ENCODE peak calls at places on chromosomes 4 and X, in seven cellular contexts. F is SK-N-SH, X is K562, N is HCT116, U is HepG2, Z is GM12878, S is H1. P is an unnamed sample.

GRCh38 chr4:130479020-130479419 is 1383.1 kb downstream of the C4orf33 start:
- DNase-seq in F (no peak), X (no peak), N (no peak), U (no peak), Z (no peak), S (no peak), P (no peak)

GRCh38 chr4:67700119-67700873 is 659 bp downstream of the UBA6 start:
- DNase-seq in F (peak), X (peak), N (no peak), U (no peak), Z (no peak), S (no peak), P (no peak)

GRCh38 chr4:148831945-148832344 is 389.7 kb upstream of the NR3C2 start:
- DNase-seq in F (no peak), X (no peak), N (peak), U (no peak), Z (no peak), S (no peak), P (no peak)

GRCh38 chr4:63459329-63459728 is 949.9 kb downstream of the TECRL start:
- DNase-seq in F (no peak), X (no peak), N (no peak), U (no peak), Z (peak), S (no peak), P (no peak)

GRCh38 chr4:142519342-142519741 is 326.8 kb downstream of the INPP4B start:
- DNase-seq in F (peak), X (no peak), N (no peak), U (no peak), Z (no peak), S (no peak), P (no peak)

GRCh38 chr4:74203467-74203866 is 45.5 kb downstream of the MTHFD2L start:
- DNase-seq in F (no peak), X (no peak), N (no peak), U (no peak), Z (no peak), S (no peak), P (no peak)

GRCh38 chr4:46266106-46266505 is 123.8 kb downstream of the GABRA2 start:
- DNase-seq in F (no peak), X (no peak), N (no peak), U (no peak), Z (no peak), S (no peak), P (no peak)

GRCh38 chr4:60296381-60296780 is 903.7 kb upstream of the ADGRL3 start:
- DNase-seq in F (no peak), X (no peak), N (no peak), U (no peak), Z (no peak), S (no peak), P (no peak)

GRCh38 chr4:147829401-147830101 is 97.7 kb downstream of the ARHGAP10 start:
- DNase-seq in F (no peak), X (no peak), N (no peak), U (no peak), Z (no peak), S (no peak), P (no peak)

GRCh38 chr4:121824950-121825349 is 1.3 kb upstream of the CCNA2 start:
- DNase-seq in F (no peak), X (no peak), N (no peak), U (no peak), Z (no peak), S (no peak), P (no peak)

GRCh38 chrX:3550871-3551270 is 162.6 kb downstream of the PRKX start:
- DNase-seq in F (no peak), X (no peak), N (no peak), U (no peak), Z (no peak), S (no peak), P (no peak)

GRCh38 chrX:11189097-11189496 is 78.0 kb downstream of the HCCS start:
- DNase-seq in F (no peak), X (no peak), N (no peak), U (no peak), Z (no peak), S (no peak), P (no peak)
- TF ChIP-seq CTCF in F (no peak), X (no peak), N (no peak), U (no peak), Z (no peak), S (no peak), P (no peak)

DNA sequence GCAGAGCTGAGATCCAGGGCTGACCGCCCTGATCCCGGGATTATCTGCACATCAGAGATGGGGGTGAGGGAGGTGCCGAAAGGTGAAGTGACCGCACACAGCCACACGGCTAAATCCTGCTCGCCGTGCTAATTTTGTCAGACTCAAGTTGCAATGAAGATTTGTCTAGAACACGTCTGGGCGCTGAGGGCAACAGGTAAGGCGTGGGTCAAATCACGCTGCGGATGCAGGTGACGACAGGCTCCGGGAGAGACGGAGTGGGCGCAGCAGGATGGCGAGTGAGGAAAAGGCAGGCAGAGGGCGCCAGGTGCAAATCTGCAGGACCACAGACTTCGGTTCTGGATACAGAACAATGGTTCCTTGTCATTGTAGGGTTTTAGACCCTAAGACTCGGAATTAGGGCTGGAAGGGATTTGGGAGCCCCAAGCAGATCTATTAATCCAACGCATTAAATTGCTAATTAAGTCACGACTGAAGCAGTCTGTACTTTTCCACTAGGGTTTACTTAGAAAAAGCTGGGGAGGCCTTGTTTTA is 1.9 kb upstream of the TBC1D14 start:
- DNase-seq in F (peak), X (no peak), N (peak), U (no peak), Z (no peak), S (no peak), P (no peak)
- TF ChIP-seq SIN3A in F (no peak), X (no peak), N (no peak), U (no peak), Z (no peak), S (no peak), P (no peak)

GRCh38 chrX:33183366-33183765 is 28.0 kb downstream of the DMD start:
- DNase-seq in F (peak), X (no peak), N (no peak), U (no peak), Z (no peak), S (no peak), P (no peak)
- H3K27ac ChIP-seq in F (no peak), X (no peak), N (no peak), U (no peak), Z (no peak), S (no peak), P (no peak)

GRCh38 chr4:37667197-37668100 is 18.7 kb downstream of the RELL1 start:
- DNase-seq in F (no peak), X (no peak), N (no peak), U (no peak), Z (no peak), S (no peak), P (no peak)
- TF ChIP-seq CTCF in F (no peak), X (no peak), N (no peak), U (no peak), Z (no peak), S (no peak), P (no peak)

GRCh38 chrX:45806410-45807121 is 605.9 kb upstream of the DIPK2B start:
- DNase-seq in F (no peak), X (no peak), N (no peak), U (no peak), Z (peak), S (no peak), P (no peak)
- TF ChIP-seq SIN3A in F (peak), X (no peak), N (no peak), U (no peak), Z (no peak), S (no peak), P (no peak)

GRCh38 chrX:9856596-9856995 is 70.4 kb downstream of the SHROOM2 start:
- DNase-seq in F (no peak), X (no peak), N (no peak), U (no peak), Z (no peak), S (no peak), P (no peak)
- H3K27ac ChIP-seq in F (no peak), X (no peak), N (no peak), U (no peak), Z (no peak), S (no peak), P (no peak)

DNA sequence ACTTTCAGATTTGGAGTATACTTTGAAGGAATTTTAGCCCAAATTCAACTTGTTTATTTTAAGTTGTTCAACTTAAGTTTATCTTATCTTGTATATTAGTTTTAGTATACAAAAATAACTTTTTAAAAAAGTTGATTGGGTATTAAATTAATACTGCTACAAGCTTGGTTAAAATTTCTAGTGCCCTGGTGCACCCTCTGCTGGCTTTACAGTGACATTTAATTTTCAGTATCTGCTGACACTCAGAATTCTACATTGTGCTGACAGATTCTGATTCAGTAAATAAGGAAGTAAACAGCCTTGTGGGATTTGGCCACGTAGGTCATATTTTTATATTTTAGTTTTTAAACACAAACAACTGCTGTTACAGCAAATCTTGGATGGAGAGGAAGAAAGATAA is 2.9 kb downstream of the EDA start:
- DNase-seq in F (peak), X (no peak), N (no peak), U (peak), Z (no peak), S (no peak), P (no peak)
- TF ChIP-seq CTCF in F (peak), X (peak), N (peak), U (peak), Z (peak), S (peak), P (peak)

P was measured in Panc1.